ENCODE peak calls at places on chromosomes 13 and 19, in five cellular contexts. S is HCT116, H is A549, U is HepG2, J is H1. A is an unnamed sample.

GRCh38 chr19:57406516-57407123 is 4.3 kb upstream of the ZNF17 start:
- DNase-seq in S (peak; percentile 32), H (peak; percentile 46), U (peak; percentile 65), J (peak; percentile 88), A (peak; percentile 64)

GRCh38 chr19:11698231-11698630 is 40.5 kb downstream of the ZNF823 start:
- DNase-seq in S (no peak), H (no peak), U (no peak), J (no peak), A (no peak)

GRCh38 chr13:79352107-79352506 is 53.9 kb downstream of the RBM26 start:
- DNase-seq in S (no peak), H (no peak), U (no peak), J (no peak), A (no peak)

GRCh38 chr13:30932481-30933333 is at the start of gene TEX26:
- DNase-seq in S (no peak), H (no peak), U (no peak), J (peak; percentile 86), A (no peak)

GRCh38 chr19:49546825-49547565 is 19.2 kb downstream of the RCN3 start:
- DNase-seq in S (peak; percentile 85), H (peak; percentile 94), U (peak; percentile 85), J (peak; percentile 74), A (peak; percentile 80)

GRCh38 chr19:10565028-10565566 is 713 bp downstream of the KRI1 start:
- DNase-seq in S (no peak), H (peak; percentile 44), U (no peak), J (no peak), A (peak; percentile 92)

GRCh38 chr19:4366666-4367335 is 23.4 kb downstream of the MPND start:
- DNase-seq in S (no peak), H (no peak), U (no peak), J (peak; percentile 38), A (no peak)

GRCh38 chr13:44368599-44369368 is 4.8 kb upstream of the SERP2 start:
- DNase-seq in S (no peak), H (no peak), U (no peak), J (no peak), A (no peak)

GRCh38 chr19:17977073-17977472 is 10.2 kb downstream of the KCNN1 start:
- DNase-seq in S (no peak), H (no peak), U (no peak), J (no peak), A (no peak)

GRCh38 chr13:44234566-44234965 is 139.1 kb upstream of the SERP2 start:
- DNase-seq in S (no peak), H (no peak), U (no peak), J (no peak), A (no peak)

GRCh38 chr13:27425918-27426630 is 1.7 kb downstream of the GTF3A start:
- DNase-seq in S (peak; percentile 85), H (peak; percentile 80), U (peak; percentile 62), J (peak; percentile 55), A (peak; percentile 97)

GRCh38 chr13:50589139-50589538 is 254.4 kb downstream of the DLEU7 start:
- DNase-seq in S (no peak), H (no peak), U (no peak), J (no peak), A (peak; percentile 53)

GRCh38 chr19:31461814-31462539 is 112.7 kb upstream of the TSHZ3 start:
- DNase-seq in S (no peak), H (no peak), U (no peak), J (no peak), A (no peak)

GRCh38 chr13:104769520-104769919 is 1703.3 kb upstream of the SLC10A2 start:
- DNase-seq in S (no peak), H (no peak), U (no peak), J (no peak), A (no peak)

GRCh38 chr13:35979378-35979911 is 151.7 kb downstream of the DCLK1 start:
- DNase-seq in S (no peak), H (no peak), U (no peak), J (no peak), A (no peak)

GRCh38 chr13:25046985-25047660 is 48.8 kb upstream of the PABPC3 start:
- DNase-seq in S (no peak), H (no peak), U (no peak), J (peak; percentile 80), A (no peak)

GRCh38 chr19:2084993-2085720 is 11.0 kb downstream of the MOB3A start:
- DNase-seq in S (no peak), H (no peak), U (no peak), J (no peak), A (peak; percentile 96)

GRCh38 chr19:2087621-2088100 is 8.5 kb downstream of the MOB3A start:
- DNase-seq in S (no peak), H (no peak), U (no peak), J (no peak), A (peak; percentile 72)

GRCh38 chr19:2083174-2083854 is 12.8 kb downstream of the MOB3A start:
- DNase-seq in S (no peak), H (no peak), U (no peak), J (no peak), A (peak; percentile 37)

GRCh38 chr19:2089727-2090053 is 6.4 kb downstream of the MOB3A start:
- DNase-seq in S (no peak), H (no peak), U (no peak), J (no peak), A (no peak)

GRCh38 chr19:2089001-2089711 is 7.0 kb downstream of the MOB3A start:
- DNase-seq in S (no peak), H (no peak), U (no peak), J (no peak), A (peak; percentile 62)
- TF ChIP-seq MAX in S (peak; percentile 11), H (no peak), U (no peak), J (no peak), A (no peak)

GRCh38 chr19:47243776-47244547 is 12.4 kb upstream of the CCDC9 start:
- DNase-seq in S (peak; percentile 85), H (peak; percentile 97), U (peak; percentile 92), J (peak; percentile 99), A (peak; percentile 100)
- H3K4me3 ChIP-seq in S (peak overlapping the region; percentile 52), H (peak overlapping the region; percentile 49), U (peak overlapping the region; percentile 45), J (peak overlapping the region; percentile 32), A (peak overlapping the region; percentile 12)

GRCh38 chr19:54188224-54188871 is 1.0 kb downstream of the MBOAT7 start:
- DNase-seq in S (no peak), H (peak; percentile 41), U (no peak), J (no peak), A (peak; percentile 81)

GRCh38 chr19:54190942-54191670 is at the start of gene TSEN34:
- DNase-seq in S (peak; percentile 59), H (no peak), U (peak; percentile 71), J (peak; percentile 94), A (peak; percentile 79)

GRCh38 chr19:54189668-54190502 is 505 bp upstream of the MBOAT7 start:
- DNase-seq in S (peak; percentile 100), H (peak; percentile 100), U (peak; percentile 100), J (peak; percentile 100), A (peak; percentile 97)

GRCh38 chr19:54190503-54190941 is 586 bp upstream of the TSEN34 start:
- DNase-seq in S (peak; percentile 98), H (peak; percentile 100), U (peak; percentile 98), J (peak; percentile 99), A (peak; percentile 97)

DNA sequence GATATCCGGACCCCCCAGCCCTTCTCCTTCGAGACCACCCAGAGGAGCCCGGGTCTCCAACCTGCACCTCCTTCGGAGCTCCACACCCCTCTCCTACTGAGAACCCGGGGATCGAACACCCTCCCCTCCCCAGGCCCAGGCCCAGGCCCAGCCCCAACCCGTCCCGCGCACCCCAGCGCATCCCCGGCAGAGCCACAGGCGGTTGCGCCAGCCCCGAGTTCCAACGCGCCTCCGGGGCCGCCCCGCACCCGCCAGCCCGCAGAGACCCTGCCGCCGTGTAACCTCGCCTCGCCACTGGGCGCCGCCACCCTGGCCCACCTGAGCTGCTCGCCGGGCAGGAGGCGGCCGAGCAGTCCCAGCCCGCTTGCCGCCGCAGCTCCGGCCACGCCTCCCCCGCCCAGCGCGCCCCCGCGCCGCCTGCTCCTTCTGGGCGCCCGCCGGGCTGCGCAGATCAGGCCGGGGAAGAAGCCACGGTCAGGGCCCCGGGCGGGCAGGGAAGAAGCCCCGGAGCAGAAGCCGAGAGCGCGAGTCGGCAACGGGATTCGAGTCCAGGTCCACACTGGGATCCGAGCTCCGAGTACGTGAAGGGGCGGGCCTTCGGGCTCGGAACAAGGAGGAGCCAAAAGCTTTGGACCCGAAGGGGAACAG is at the start of gene MBOAT7:
- DNase-seq in S (no peak), H (no peak), U (no peak), J (no peak), A (no peak)
- TF ChIP-seq CTCF in S (no peak), H (peak; percentile 34), U (peak; percentile 68), J (peak; percentile 48), A (no peak)

DNA sequence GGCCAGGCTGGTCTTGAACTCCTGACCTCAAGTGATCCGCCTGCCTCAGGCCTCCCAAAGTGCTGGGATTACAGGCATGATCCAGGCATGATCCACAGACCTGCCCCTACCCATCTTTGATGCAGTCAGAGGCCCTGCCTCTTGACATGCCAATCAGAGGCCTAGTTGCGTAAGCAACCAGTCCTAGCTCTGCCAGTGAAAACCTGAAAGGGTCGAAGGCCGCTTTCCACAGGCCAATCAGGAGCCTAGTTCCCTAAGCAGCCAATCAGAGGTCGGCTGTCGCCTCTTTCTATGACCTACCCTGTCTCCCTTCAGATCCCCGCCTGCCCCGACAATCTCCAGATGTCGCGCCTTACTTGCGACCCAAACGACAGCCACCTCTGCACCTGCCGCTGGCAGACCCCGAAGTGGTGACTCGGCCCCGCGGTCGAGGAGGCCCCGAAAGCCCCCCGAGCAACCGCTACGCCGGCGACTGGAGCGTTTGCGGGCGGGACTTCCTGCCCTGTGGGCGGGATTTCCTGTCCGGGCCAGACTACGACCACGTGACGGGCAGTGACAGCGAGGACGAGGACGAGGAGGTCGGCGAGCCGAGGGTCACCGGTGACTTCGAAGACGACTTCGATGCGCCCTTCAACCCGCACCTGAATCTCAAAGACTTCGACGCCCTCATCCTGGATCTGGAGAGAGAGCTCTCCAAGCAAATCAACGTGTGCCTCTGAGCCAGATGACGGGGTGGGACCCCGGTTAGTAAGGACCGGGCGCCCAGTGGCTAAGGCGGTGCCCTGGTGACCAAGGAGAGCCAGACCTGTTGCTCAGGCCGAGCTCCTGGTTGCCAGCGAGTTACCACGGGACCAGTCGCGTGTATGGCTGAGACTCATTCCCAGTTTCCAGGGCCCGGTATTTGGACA is 6.3 kb downstream of the SYDE1 start:
- DNase-seq in S (no peak), H (peak; percentile 46), U (peak; percentile 32), J (peak; percentile 73), A (peak; percentile 17)
- TF ChIP-seq MAX in S (no peak), H (no peak), U (no peak), J (peak; percentile 42), A (no peak)

A was measured in NB4.